ENCODE peak calls at places on chromosomes 6 and 20, in seven cellular contexts. H, Z, L, P, D, J and A are unnamed samples.

GRCh38 chr6:38137609-38138008 is 318.1 kb downstream of the ZFAND3 start:
- DNase-seq in Z (no peak), L (no peak), J (peak), P (no peak), H (no peak), D (no peak), A (no peak)

GRCh38 chr6:56387621-56388413 is 140.4 kb upstream of the COL21A1 start:
- DNase-seq in J (no peak), P (no peak), H (no peak), L (no peak), Z (peak), D (no peak), A (no peak)

GRCh38 chr20:62737971-62738881 is 29.6 kb downstream of the NTSR1 start:
- DNase-seq in L (no peak), H (no peak), D (no peak), J (peak), P (no peak), Z (no peak), A (no peak)

GRCh38 chr6:41591859-41592502 is 45.8 kb downstream of the FOXP4 start:
- DNase-seq in Z (peak), L (peak), J (peak), D (peak), H (peak), P (peak), A (no peak)

GRCh38 chr6:138084904-138085838 is 22.0 kb downstream of the PERP start:
- DNase-seq in H (no peak), P (no peak), L (no peak), J (no peak), D (no peak), Z (no peak), A (no peak)

GRCh38 chr6:41694815-41695536 is 40.4 kb downstream of the TFEB start:
- DNase-seq in H (no peak), Z (peak), J (no peak), L (no peak), D (no peak), P (no peak), A (no peak)

GRCh38 chr6:44396968-44397367 is 9.5 kb downstream of the CDC5L start:
- DNase-seq in D (no peak), J (no peak), H (no peak), P (no peak), L (no peak), Z (no peak), A (no peak)

GRCh38 chr6:71197267-71197666 is 91.3 kb upstream of the OGFRL1 start:
- DNase-seq in L (no peak), Z (peak), H (no peak), J (no peak), D (no peak), P (no peak), A (no peak)

GRCh38 chr6:2916354-2916925 is 13.3 kb upstream of the SERPINB9 start:
- DNase-seq in P (no peak), Z (no peak), D (no peak), J (no peak), L (no peak), H (peak), A (no peak)

GRCh38 chr20:56911946-56912345 is 282.8 kb downstream of the TFAP2C start:
- DNase-seq in P (no peak), Z (no peak), L (no peak), D (no peak), H (no peak), J (no peak), A (no peak)

GRCh38 chr6:4491501-4492260 is 284.5 kb upstream of the CDYL start:
- DNase-seq in L (no peak), H (no peak), Z (peak), J (no peak), P (no peak), D (no peak), A (no peak)

GRCh38 chr20:58544301-58544700 is 29.1 kb upstream of the APCDD1L start:
- DNase-seq in Z (no peak), P (peak), L (no peak), D (no peak), H (no peak), J (peak), A (no peak)

GRCh38 chr6:107532707-107533106 is 42.8 kb downstream of the SOBP start:
- DNase-seq in J (no peak), L (no peak), Z (no peak), H (no peak), D (no peak), P (peak), A (no peak)

GRCh38 chr6:7628479-7628878 is 38.5 kb downstream of the SNRNP48 start:
- DNase-seq in D (no peak), L (no peak), P (no peak), J (no peak), Z (peak), H (no peak), A (no peak)

GRCh38 chr6:170040906-170041305 is 250.0 kb downstream of the DLL1 start:
- DNase-seq in Z (no peak), L (no peak), H (no peak), J (no peak), P (no peak), D (no peak), A (no peak)

GRCh38 chr6:28944412-28945006 is 20.7 kb upstream of the TRIM27 start:
- DNase-seq in J (peak), P (peak), L (peak), Z (peak), H (peak), D (peak), A (peak)

GRCh38 chr6:166540631-166541331 is 45.7 kb downstream of the RAMACL start:
- DNase-seq in Z (no peak), D (peak), L (peak), J (no peak), P (no peak), H (peak), A (no peak)

GRCh38 chr6:30730611-30731435 is 10.7 kb downstream of the TUBB start:
- DNase-seq in Z (peak), D (peak), P (peak), L (peak), J (peak), H (peak), A (no peak)

GRCh38 chr6:30724906-30725667 is 4.9 kb downstream of the TUBB start:
- DNase-seq in Z (no peak), P (no peak), D (no peak), L (no peak), J (no peak), H (no peak), A (no peak)

GRCh38 chr6:30725713-30726505 is 5.8 kb downstream of the TUBB start:
- DNase-seq in H (no peak), J (no peak), Z (no peak), D (no peak), P (no peak), L (no peak), A (no peak)

GRCh38 chr6:30726506-30727413 is 6.6 kb downstream of the TUBB start:
- DNase-seq in H (no peak), P (no peak), D (no peak), J (no peak), L (no peak), Z (no peak), A (no peak)

GRCh38 chr6:30727920-30728605 is 7.9 kb downstream of the TUBB start:
- DNase-seq in D (no peak), J (no peak), Z (no peak), L (no peak), H (no peak), P (no peak), A (no peak)
- TF ChIP-seq CTCF in D (no peak), J (no peak), Z (no peak), L (no peak), H (no peak), P (no peak), A (no peak)

GRCh38 chr6:158706369-158706982 is 56.6 kb downstream of the SYTL3 start:
- DNase-seq in Z (peak), D (peak), H (peak), L (no peak), J (peak), P (peak), A (no peak)

GRCh38 chr6:158709809-158710208 is 60.0 kb downstream of the SYTL3 start:
- DNase-seq in L (no peak), H (no peak), D (no peak), P (no peak), J (no peak), Z (no peak), A (no peak)

GRCh38 chr6:158707826-158708225 is 58.0 kb downstream of the SYTL3 start:
- DNase-seq in H (peak), Z (peak), L (no peak), J (no peak), P (peak), D (peak), A (no peak)

GRCh38 chr6:158707120-158707519 is 57.3 kb downstream of the SYTL3 start:
- DNase-seq in H (no peak), D (peak), J (no peak), L (no peak), Z (peak), P (peak), A (no peak)

GRCh38 chr6:158708239-158708638 is 58.4 kb downstream of the SYTL3 start:
- DNase-seq in J (no peak), P (peak), L (no peak), H (no peak), D (no peak), Z (no peak), A (no peak)
- TF ChIP-seq CTCF in J (no peak), P (no peak), L (no peak), H (no peak), D (peak), Z (no peak), A (no peak)

DNA sequence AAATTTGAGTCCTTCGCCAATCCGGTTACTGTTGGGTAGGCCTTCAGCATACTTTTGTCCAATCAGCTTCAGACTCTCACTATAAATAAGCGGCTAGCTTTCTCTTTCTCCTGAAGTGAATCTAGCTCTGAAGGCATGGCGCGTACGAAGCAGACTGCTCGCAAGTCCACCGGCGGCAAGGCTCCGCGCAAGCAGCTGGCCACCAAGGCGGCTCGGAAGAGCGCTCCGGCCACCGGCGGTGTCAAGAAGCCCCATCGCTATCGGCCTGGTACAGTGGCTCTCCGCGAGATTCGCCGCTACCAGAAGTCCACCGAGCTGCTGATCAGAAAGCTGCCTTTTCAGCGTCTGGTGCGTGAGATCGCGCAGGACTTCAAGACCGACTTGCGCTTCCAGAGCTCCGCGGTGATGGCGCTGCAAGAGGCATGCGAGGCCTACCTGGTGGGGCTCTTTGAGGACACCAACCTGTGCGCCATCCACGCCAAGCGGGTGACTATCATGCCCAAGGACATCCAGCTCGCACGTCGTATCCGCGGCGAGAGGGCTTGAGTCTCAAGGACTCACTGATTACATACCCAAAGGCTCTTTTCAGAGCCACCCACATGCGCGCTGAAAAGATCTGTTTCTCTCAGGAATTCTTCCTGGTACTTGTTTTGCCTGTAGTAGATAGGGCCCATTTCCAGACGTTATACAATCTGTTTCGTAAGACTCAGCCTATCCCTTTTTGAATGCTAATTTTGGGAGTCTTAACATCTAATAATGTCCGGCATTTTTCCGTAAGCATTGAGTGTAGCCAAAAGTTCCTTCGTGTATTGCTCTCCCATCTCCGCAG is 102.0 kb downstream of the OR2B2 start:
- DNase-seq in P (peak), D (peak), H (peak), Z (peak), L (peak), J (peak), A (peak)
- TF ChIP-seq CTCF in P (no peak), D (no peak), H (no peak), Z (peak), L (no peak), J (no peak), A (no peak)

DNA sequence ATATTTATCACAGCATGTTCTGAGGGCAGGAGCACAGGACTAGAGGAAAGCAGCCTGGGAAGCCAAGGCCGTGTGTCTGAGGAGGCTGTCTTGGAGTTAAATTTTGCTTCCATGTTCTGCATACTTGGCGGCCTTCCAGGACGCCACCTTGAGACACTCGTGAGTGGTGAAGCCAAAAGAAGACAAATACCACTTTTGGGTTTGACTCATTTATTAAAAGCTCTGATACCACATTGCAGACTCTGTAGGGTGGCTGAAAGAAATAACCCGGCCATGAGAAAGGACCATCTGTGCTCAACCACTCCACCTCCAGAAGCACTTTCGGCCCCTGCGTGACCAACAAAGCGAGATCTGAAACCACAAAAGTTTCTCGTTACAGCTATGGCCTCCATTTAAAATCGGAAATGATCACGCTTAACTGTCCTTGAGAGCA is 120.0 kb downstream of the TMEM242 start:
- DNase-seq in D (no peak), L (no peak), J (no peak), P (no peak), Z (no peak), H (no peak), A (no peak)
- TF ChIP-seq CTCF in D (no peak), L (no peak), J (no peak), P (no peak), Z (no peak), H (no peak), A (no peak)